ENCODE peak calls at places on chromosomes 13 and 19, in seven cellular contexts. Y is astrocyte of the spinal cord, T is WTC11, Z is suprapubic skin, R is NB4, Q is omental fat pad, A is GM23338. J is an unnamed sample.

GRCh38 chr13:61778531-61778930 is 362.9 kb upstream of the PCDH20 start:
- DNase-seq in Z (no peak), T (no peak), R (no peak), Y (no peak), Q (no peak), A (peak; percentile 51), J (no peak)

GRCh38 chr13:110330491-110331001 is 23.5 kb downstream of the COL4A2 start:
- DNase-seq in Y (peak; percentile 64), Z (no peak), Q (no peak), T (no peak), R (no peak), A (no peak), J (no peak)

GRCh38 chr19:4172861-4173473 is 9.4 kb downstream of the SIRT6 start:
- DNase-seq in Q (peak; percentile 44), Z (no peak), Y (peak; percentile 24), R (peak; percentile 47), A (peak; percentile 90), T (peak; percentile 89), J (no peak)

GRCh38 chr13:75635101-75635620 is 969 bp upstream of the LMO7 start:
- DNase-seq in Q (no peak), T (no peak), Y (peak; percentile 48), A (peak; percentile 41), Z (no peak), R (peak; percentile 17), J (no peak)

GRCh38 chr13:84645196-84646071 is 763.2 kb upstream of the SLITRK1 start:
- DNase-seq in T (no peak), Y (peak; percentile 50), Z (no peak), Q (no peak), R (peak; percentile 3), A (no peak), J (no peak)

GRCh38 chr13:104318121-104318520 is 1251.9 kb upstream of the SLC10A2 start:
- DNase-seq in T (no peak), Z (no peak), R (peak; percentile 16), A (peak; percentile 15), Q (no peak), Y (peak; percentile 55), J (no peak)

GRCh38 chr19:13052447-13053232 is 50.0 kb downstream of the LYL1 start:
- DNase-seq in T (no peak), Q (no peak), A (no peak), R (no peak), Y (no peak), Z (no peak), J (no peak)

GRCh38 chr13:111114362-111115050 is 604 bp upstream of the ARHGEF7 start:
- DNase-seq in T (peak; percentile 44), Z (peak; percentile 80), R (no peak), Y (no peak), Q (no peak), A (peak; percentile 68), J (no peak)

GRCh38 chr19:17454579-17454978 is 6.1 kb upstream of the TMEM221 start:
- DNase-seq in Y (no peak), R (no peak), Q (no peak), A (peak; percentile 76), Z (no peak), T (peak; percentile 51), J (no peak)

DNA sequence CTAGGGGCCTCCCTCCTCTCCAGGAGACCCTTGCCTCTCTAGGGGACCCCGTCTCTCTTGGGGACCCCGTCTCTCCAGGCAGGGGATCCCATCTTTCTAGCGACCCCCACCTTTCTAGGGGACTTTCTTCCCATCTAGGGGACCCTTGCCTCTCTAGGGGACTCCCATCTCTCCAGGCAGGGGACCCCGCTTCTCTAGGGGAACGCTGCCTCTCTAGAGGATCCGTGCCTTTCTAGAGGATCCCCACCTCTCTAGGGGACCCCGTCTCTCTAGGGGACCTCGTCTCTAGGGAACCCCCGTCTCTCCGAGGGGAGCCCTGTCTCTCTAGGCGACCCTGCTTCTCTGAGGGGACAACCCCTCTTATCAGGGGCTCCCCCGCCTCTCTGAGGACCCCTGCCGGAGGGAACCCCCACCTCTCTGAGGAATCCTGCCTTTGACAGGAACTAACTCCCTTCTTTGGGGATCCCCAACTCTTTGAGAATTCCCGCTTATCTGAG is 19.1 kb upstream of the GATAD2A start:
- DNase-seq in R (peak; percentile 31), Y (no peak), Z (no peak), T (no peak), A (peak; percentile 52), Q (no peak), J (no peak)
- TF ChIP-seq CTCF in R (peak; percentile 35), Y (peak; percentile 33), Z (no peak), T (no peak), A (peak; percentile 36), Q (no peak), J (peak; percentile 24)

DNA sequence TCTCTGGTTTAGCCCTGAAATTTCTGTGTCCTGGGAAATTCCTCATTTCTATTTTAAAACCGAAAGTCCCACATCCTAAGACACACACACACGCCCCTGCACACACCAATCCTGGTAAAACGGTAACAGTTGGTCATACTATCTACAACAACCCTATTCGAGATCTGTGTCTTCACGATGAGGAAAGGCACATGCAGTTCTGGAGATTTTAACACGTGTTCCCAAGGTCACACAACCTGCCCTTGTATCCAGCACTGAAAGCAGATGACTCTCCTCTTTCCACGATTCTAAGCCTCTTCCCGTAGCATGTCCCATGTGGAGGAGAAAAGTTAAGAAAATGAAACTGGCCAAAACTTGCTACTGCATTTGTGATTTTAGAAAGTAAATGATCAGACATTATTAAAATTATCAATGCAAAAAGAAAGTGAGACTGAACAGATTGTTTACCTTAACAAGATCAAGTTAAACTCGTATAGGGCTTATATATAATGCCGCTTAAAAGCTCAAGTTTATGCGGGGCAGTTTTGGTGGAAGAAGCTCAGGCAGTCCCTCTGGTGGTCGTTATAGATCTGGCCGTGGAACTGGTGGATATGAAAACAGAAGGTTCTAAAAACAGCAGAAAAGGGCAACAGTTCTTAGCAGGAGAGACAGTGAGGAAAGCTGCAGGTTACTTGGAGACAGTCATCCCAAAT is 32.7 kb downstream of the VSTM1 start:
- DNase-seq in Y (no peak), T (no peak), R (peak; percentile 58), Z (no peak), A (peak; percentile 71), Q (no peak), J (no peak)
- TF ChIP-seq CTCF in Y (peak; percentile 54), T (peak; percentile 14), R (peak; percentile 71), Z (no peak), A (peak; percentile 74), Q (no peak), J (peak; percentile 22)

DNA sequence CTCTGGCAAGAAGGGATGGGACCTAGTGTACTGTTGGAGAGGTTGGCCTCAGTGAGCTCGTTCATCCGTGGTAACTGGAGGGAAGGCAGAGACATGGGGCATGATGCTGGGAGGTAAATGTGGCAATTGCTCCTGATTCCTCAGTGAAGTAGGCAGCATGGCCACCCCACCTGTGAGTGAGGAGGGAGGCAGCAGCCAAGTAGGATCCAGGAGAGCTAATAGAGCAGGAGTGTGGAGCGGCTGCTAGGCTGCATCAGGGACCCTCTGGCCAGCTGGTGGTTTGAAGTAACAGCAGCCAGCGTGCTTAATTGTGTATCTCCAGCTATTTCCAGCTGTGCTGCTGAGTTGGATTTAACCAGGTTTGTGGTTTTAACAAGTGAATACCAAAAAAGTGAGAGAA is 24.7 kb downstream of the TM9SF2 start:
- DNase-seq in Q (no peak), A (no peak), Z (no peak), Y (no peak), R (no peak), T (no peak), J (no peak)
- TF ChIP-seq CTCF in Q (no peak), A (no peak), Z (no peak), Y (no peak), R (no peak), T (no peak), J (no peak)

GRCh38 chr13:49690990-49691886 is at the start of gene EBPL:
- DNase-seq in R (peak; percentile 98), A (peak; percentile 98), Z (peak; percentile 96), Q (peak; percentile 75), Y (peak; percentile 91), T (peak; percentile 99), J (peak; percentile 76)
- TF ChIP-seq CTCF in R (no peak), A (no peak), Z (no peak), Q (no peak), Y (no peak), T (no peak), J (no peak)

GRCh38 chr19:6772028-6772865 is at the start of gene VAV1:
- DNase-seq in Q (no peak), R (peak; percentile 93), T (peak; percentile 30), Y (no peak), Z (peak; percentile 75), A (peak; percentile 36), J (peak; percentile 90)
- TF ChIP-seq CTCF in Q (no peak), R (peak; percentile 39), T (no peak), Y (no peak), Z (no peak), A (no peak), J (peak; percentile 67)

GRCh38 chr13:94988654-94989053 is 276.3 kb upstream of the SOX21 start:
- DNase-seq in A (peak; percentile 55), T (no peak), Q (no peak), Y (no peak), R (peak; percentile 13), Z (no peak), J (no peak)
- TF ChIP-seq CTCF in A (peak; percentile 40), T (no peak), Q (no peak), Y (no peak), R (no peak), Z (no peak), J (no peak)

GRCh38 chr19:56221851-56222250 is 19.8 kb downstream of the ZSCAN5C start:
- DNase-seq in A (no peak), Z (no peak), T (no peak), Y (no peak), Q (no peak), R (no peak), J (no peak)

GRCh38 chr19:56217039-56217949 is 15.2 kb downstream of the ZSCAN5C start:
- DNase-seq in Y (peak; percentile 30), R (no peak), A (peak; percentile 77), Z (no peak), T (peak; percentile 72), Q (no peak), J (no peak)

GRCh38 chr19:56223481-56223880 is 21.4 kb downstream of the ZSCAN5C start:
- DNase-seq in R (no peak), T (no peak), A (no peak), Z (no peak), Y (no peak), Q (no peak), J (no peak)

DNA sequence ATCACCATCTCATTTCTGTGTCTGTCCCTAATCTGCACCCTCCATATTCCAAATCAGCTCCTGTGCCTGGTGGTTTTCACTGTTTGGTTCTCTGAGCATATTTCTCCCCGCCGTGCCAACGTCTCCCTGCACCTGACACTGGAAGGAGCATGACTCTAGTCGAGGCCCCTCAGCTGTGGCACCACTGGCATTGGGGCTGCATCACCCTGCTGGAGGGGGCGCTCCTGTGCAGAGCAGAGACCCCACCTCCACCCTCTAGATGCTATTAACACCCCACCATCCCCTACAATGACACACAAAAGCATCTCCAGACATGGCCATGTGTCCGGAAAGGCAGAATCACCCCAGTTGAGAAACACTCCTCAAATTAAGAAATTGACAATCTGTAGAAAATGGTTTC is 20.8 kb downstream of the ZSCAN5C start:
- DNase-seq in Y (no peak), Z (no peak), R (no peak), T (peak; percentile 55), A (no peak), Q (no peak), J (no peak)
- TF ChIP-seq CTCF in Y (no peak), Z (no peak), R (peak; percentile 6), T (no peak), A (no peak), Q (no peak), J (no peak)